ENCODE peak calls at places on chromosomes 4 and X, in seven cellular contexts. J is right lobe of liver, T is A549, H is psoas muscle, M is fibroblast of lung, O is hepatocyte, G is transverse colon. I is an unnamed sample.

GRCh38 chrX:69309074-69309792 is 144.0 kb upstream of the PJA1 start:
- DNase-seq in G (no peak), M (no peak), J (no peak), O (peak), H (no peak), T (no peak), I (no peak)

GRCh38 chr4:67131224-67131623 is 414.1 kb downstream of the CENPC start:
- DNase-seq in O (no peak), M (peak), J (no peak), H (no peak), G (no peak), T (no peak), I (no peak)

GRCh38 chrX:43481601-43482000 is 174.5 kb upstream of the MAOA start:
- DNase-seq in T (no peak), M (no peak), G (no peak), J (no peak), O (no peak), H (no peak), I (no peak)

GRCh38 chrX:55119712-55120111 is 30.9 kb downstream of the PAGE2 start:
- DNase-seq in M (peak), T (no peak), O (no peak), H (no peak), G (no peak), J (no peak), I (no peak)

GRCh38 chr4:67680568-67681222 is 20.3 kb downstream of the UBA6 start:
- DNase-seq in O (peak), T (no peak), J (no peak), G (no peak), H (no peak), M (peak), I (no peak)

GRCh38 chr4:52251864-52252263 is 200.8 kb downstream of the SPATA18 start:
- DNase-seq in M (no peak), G (no peak), H (no peak), J (no peak), T (no peak), O (no peak), I (no peak)

GRCh38 chr4:7055111-7055989 is 12.2 kb downstream of the TADA2B start:
- DNase-seq in T (no peak), H (no peak), G (no peak), M (no peak), J (no peak), O (no peak), I (no peak)

GRCh38 chr4:6658635-6659075 is 18.2 kb downstream of the MRFAP1 start:
- DNase-seq in M (peak), O (peak), J (peak), H (peak), T (no peak), G (peak), I (peak)

GRCh38 chr4:86653237-86653865 is 59.2 kb downstream of the PTPN13 start:
- DNase-seq in O (no peak), G (peak), T (no peak), M (no peak), J (no peak), H (no peak), I (no peak)

GRCh38 chr4:85491527-85491926 is 16.6 kb downstream of the ARHGAP24 start:
- DNase-seq in T (no peak), G (no peak), M (no peak), H (no peak), J (no peak), O (no peak), I (no peak)

GRCh38 chrX:153635788-153636668 is 11.0 kb upstream of the DUSP9 start:
- DNase-seq in T (peak), G (no peak), M (no peak), O (peak), H (no peak), J (no peak), I (no peak)

GRCh38 chrX:39819921-39820849 is 277.6 kb downstream of the BCOR start:
- DNase-seq in H (no peak), T (no peak), J (no peak), G (no peak), M (no peak), O (peak), I (no peak)

GRCh38 chr4:147090486-147090885 is 144.8 kb upstream of the TTC29 start:
- DNase-seq in H (no peak), G (no peak), M (no peak), J (no peak), T (no peak), O (no peak), I (no peak)

GRCh38 chr4:147093206-147093605 is 147.5 kb upstream of the TTC29 start:
- DNase-seq in G (no peak), M (no peak), J (no peak), H (no peak), O (no peak), T (no peak), I (no peak)

GRCh38 chr4:147096667-147097604 is 151.3 kb upstream of the TTC29 start:
- DNase-seq in M (peak), H (no peak), T (peak), O (peak), J (no peak), G (no peak), I (no peak)

DNA sequence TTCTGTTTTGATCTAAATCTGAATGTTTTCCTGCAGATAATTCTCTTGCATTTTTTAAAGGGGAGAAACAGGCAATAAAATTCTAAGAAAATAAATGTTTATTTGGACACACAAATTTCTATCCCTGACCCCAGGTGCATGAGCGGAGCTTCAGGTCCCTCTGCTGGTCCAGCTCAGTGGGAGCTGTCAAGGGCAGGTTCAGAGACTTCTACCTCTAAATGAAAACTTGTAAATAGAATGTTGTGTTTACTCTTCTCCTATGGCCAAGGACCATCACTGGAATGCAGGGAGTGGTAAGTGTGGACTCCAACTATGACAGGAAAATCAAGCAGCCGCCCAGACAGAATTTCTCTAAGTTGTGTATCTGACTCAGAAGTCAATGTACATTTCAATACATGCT is 148.6 kb upstream of the TTC29 start:
- DNase-seq in G (no peak), O (peak), H (no peak), J (no peak), M (no peak), T (no peak), I (no peak)
- TF ChIP-seq CTCF in G (no peak), O (peak), H (no peak), J (no peak), M (peak), T (no peak), I (no peak)

GRCh38 chr4:109319156-109319555 is 16.7 kb upstream of the COL25A1 start:
- DNase-seq in O (no peak), J (no peak), G (no peak), M (no peak), H (no peak), T (no peak), I (no peak)

GRCh38 chr4:109323348-109323747 is 20.9 kb upstream of the COL25A1 start:
- DNase-seq in J (no peak), M (no peak), O (no peak), G (no peak), H (no peak), T (no peak), I (no peak)

GRCh38 chr4:109321232-109321631 is 18.8 kb upstream of the COL25A1 start:
- DNase-seq in T (no peak), J (no peak), M (no peak), H (no peak), G (no peak), O (no peak), I (no peak)

GRCh38 chr4:109315818-109316217 is 13.4 kb upstream of the COL25A1 start:
- DNase-seq in O (no peak), T (no peak), M (no peak), G (no peak), J (no peak), H (no peak), I (no peak)

GRCh38 chr4:109319684-109320083 is 17.2 kb upstream of the COL25A1 start:
- DNase-seq in J (no peak), O (no peak), H (no peak), G (no peak), M (no peak), T (no peak), I (no peak)
- H3K4me3 ChIP-seq in J (no peak), O (no peak), H (no peak), G (no peak), M (no peak), T (no peak), I (no peak)

GRCh38 chr4:183987987-183988392 is 82.9 kb downstream of the STOX2 start:
- DNase-seq in M (peak), J (no peak), T (peak), O (peak), G (peak), H (peak), I (peak)
- H3K27ac ChIP-seq in M (peak), J (no peak), T (peak), O (peak), G (peak), H (peak), I (peak)

DNA sequence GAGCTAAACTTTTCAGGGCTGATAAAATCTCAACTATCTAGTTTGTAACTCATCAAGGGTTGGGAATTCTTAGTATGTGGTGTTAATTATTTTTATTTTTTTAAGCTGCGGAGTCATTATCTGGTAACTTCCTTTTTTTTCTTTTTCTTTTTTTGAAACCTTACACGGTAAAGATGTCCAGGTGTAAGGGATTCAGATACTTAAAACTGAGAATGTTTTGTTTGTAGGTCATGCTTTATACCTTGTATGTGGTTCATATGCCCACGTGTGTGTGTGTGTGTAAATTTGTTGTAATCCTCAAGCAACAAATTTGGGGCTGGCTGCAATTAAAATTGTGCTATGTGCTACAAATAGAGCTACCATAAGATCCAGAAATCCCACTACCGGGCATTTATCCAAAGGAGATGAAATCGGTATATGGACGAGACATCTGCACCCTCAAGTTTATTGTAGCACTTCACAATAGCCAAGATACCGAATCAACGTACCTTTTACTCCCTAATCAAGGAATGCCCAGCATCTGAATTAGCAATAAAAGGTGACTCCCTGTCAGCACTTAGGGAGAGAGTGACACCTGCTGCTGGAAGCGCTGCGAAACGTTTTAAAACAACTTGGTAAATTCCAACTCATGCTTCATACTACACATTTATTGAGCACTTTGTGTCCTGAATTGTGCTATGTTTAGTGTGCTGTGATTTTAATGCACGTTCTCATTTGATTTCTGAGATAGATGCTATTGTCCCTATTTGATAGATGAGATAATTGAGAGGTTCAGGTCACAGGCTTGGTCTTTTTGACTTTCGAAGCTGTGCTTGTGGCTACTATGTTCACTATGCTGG is 16.1 kb downstream of the MSMO1 start:
- DNase-seq in H (no peak), G (no peak), O (peak), M (no peak), T (no peak), J (no peak), I (no peak)
- TF ChIP-seq CTCF in H (no peak), G (peak), O (peak), M (peak), T (peak), J (peak), I (no peak)

GRCh38 chr4:38400946-38401345 is 263.1 kb upstream of the KLF3 start:
- DNase-seq in M (peak), O (no peak), G (no peak), H (no peak), T (no peak), J (no peak), I (no peak)

GRCh38 chr4:38392223-38392855 is 271.7 kb upstream of the KLF3 start:
- DNase-seq in O (no peak), M (no peak), J (no peak), G (no peak), H (no peak), T (no peak), I (no peak)

GRCh38 chr4:38396091-38396490 is 267.9 kb upstream of the KLF3 start:
- DNase-seq in J (no peak), G (no peak), H (no peak), M (no peak), T (no peak), O (no peak), I (no peak)

GRCh38 chr4:38396845-38397547 is 267.0 kb upstream of the KLF3 start:
- DNase-seq in T (no peak), M (no peak), J (no peak), O (no peak), H (no peak), G (no peak), I (no peak)
- H3K4me3 ChIP-seq in T (no peak), M (no peak), J (no peak), O (no peak), H (no peak), G (no peak), I (no peak)

DNA sequence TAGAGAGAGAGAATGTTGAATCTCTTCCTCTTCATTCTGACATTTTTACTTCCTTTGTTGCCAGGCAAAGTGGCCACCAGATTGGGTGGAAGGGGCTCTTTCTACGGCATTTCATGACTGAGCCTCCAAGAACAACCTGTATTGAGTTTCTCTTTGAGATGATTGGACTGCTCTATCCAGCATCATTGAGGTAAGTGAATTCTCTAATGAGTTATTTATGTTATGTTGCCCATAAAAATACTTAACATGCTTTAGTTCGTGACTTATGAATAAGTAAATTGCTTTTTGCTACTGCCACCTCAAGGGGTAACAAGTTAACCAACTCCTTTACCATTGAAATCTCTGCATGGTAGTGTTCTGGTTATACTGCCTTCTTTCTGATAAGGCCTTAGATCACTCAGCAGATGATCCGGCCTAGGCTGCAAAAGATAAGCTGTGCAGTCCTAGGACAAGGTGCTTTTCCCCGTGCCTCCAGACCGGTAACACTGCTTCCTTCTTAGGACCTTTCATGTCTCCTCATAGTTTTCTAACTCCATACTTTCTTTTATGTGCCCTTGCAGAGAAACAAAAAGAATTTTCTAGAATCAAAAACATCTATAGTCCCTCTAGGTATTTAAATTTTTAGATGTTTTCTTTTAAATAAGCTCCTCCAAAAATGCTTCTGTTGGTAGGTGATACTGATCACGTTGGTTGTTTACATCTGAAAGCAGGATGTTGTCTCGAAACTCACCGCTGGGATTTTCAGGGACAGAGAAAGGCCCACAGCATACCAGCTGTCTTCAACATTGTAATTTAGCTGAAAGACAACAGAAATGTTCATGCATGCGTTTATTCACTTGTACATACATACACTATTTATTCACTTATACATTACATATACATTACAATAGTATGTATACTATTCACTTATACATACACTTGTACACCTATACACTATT is 157.1 kb upstream of the RBPJ start:
- DNase-seq in O (no peak), J (no peak), M (no peak), T (no peak), G (no peak), H (no peak), I (no peak)
- H3K27ac ChIP-seq in O (peak), J (no peak), M (no peak), T (no peak), G (no peak), H (no peak), I (peak)

DNA sequence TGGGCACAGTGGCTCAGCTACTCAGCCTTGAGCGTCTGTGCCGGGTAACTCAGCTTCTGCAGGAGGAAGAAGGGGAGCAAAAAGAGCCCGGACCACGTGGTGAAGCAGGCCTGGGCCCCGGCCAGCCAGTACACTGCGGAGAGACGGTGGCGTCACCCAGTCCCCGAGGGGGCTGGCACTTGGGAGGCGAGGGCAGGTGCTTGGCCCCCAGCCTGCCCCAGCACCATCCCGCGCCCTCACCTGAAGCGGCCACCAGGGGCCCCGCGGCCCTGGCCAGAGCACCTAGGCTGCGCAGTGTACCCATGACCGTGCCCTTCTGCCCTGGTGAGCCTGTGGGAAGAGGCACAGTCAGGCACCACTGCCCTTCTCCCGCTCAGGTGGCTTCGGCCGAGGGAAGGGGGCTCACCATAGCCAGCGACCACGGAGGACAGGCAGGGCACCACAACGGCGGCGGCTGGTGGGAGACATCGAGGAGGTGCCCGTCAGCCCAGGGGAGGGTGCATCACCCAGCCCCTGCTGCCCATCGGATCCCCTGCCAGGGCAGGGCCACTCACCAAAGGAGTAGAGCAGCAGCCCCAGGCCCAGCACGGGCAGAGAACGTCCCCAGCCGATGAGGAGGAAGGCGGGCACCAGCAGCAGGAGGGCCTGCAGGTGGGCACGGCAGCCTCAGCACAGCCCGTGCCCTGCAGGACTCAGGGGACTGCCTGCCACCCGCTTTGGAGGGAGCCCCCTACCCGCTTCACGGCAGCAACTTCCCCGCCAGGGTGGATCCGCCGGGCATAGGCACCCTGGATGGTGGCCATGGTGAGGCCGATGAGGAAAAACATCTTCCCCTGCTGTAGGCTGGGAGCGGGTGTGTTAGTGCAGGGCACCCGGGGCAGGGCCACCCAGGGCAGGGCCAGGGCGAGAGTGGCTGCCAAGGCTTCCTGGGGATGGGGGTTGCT is 32.1 kb downstream of the NOP14 start:
- DNase-seq in G (peak), O (no peak), H (no peak), M (no peak), J (peak), T (no peak), I (peak)
- TF ChIP-seq CTCF in G (no peak), O (peak), H (no peak), M (no peak), J (no peak), T (no peak), I (no peak)

GRCh38 chr4:1621526-1621925 is 62.6 kb downstream of the FAM53A start:
- DNase-seq in G (no peak), M (no peak), H (no peak), T (no peak), J (no peak), O (no peak), I (no peak)
- H3K4me3 ChIP-seq in G (no peak), M (no peak), H (no peak), T (no peak), J (no peak), O (no peak), I (no peak)

DNA sequence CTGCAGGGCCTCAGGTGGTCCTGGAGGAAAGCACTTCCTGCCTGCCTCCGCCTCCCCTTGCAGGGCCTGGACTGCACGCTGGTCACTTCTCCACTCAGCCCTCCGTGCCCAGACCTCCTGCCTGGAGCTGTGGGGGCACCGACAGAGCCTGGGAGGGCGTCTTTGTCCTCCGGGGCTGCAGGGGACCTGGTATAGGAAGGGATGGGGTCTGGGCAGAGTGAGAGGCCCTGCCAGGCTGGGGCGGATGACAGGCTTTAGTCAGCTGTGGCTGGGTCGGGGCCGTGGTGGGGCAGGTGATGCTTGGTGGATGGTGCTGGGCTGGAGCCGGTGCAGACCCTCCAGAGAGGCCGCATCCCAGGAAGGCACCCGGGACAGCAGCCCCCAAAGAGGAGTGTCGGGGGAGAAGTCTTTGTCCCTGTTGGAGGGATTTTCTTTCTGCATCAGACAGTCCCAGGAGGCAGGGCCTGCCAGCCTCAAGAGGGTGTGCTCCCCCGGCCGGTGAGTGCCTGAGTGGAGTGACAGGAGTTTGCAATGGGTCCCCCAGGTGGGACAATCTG is 1.3 kb downstream of the DOK7 start:
- DNase-seq in H (peak), T (no peak), O (no peak), G (no peak), J (no peak), M (no peak), I (no peak)
- H3K27ac ChIP-seq in H (peak), T (no peak), O (no peak), G (no peak), J (no peak), M (no peak), I (no peak)

GRCh38 chr4:1222036-1222789 is 26.7 kb downstream of the CTBP1 start:
- DNase-seq in H (no peak), J (no peak), G (no peak), O (no peak), T (no peak), M (no peak), I (no peak)

GRCh38 chr4:1220566-1220965 is 28.4 kb downstream of the CTBP1 start:
- DNase-seq in O (no peak), T (no peak), M (no peak), J (no peak), H (no peak), G (no peak), I (no peak)

GRCh38 chr4:1222938-1223690 is 25.8 kb downstream of the CTBP1 start:
- DNase-seq in O (no peak), T (no peak), M (no peak), J (no peak), G (no peak), H (no peak), I (no peak)

GRCh38 chr4:1219553-1219950 is 29.4 kb downstream of the CTBP1 start:
- DNase-seq in J (no peak), O (no peak), G (no peak), T (no peak), M (no peak), H (no peak), I (no peak)

GRCh38 chr4:1221155-1221870 is 27.6 kb downstream of the CTBP1 start:
- DNase-seq in O (no peak), M (no peak), H (no peak), T (no peak), G (no peak), J (no peak), I (no peak)
- TF ChIP-seq CTCF in O (no peak), M (no peak), H (no peak), T (no peak), G (no peak), J (no peak), I (no peak)